ENCODE peak calls at places on chromosomes 3 and 15, in ten cellular contexts. S is hepatocyte; P is upper lobe of left lung; X is lower lobe of right lung; W is heart right ventricle; M is left lung; T is left ventricle myocardium inferior; R is endodermal cell; E is HCT116; C is CD8-positive, alpha-beta T cell. O is an unnamed sample.

GRCh38 chr3:3851621-3852323 is 52.5 kb downstream of the LRRN1 start:
- DNase-seq in S (no peak), P (no peak), X (no peak), W (no peak), M (no peak), T (no peak), R (no peak), E (no peak), C (no peak), O (no peak)

GRCh38 chr3:41002104-41002503 is 197.2 kb upstream of the CTNNB1 start:
- DNase-seq in S (no peak), P (no peak), X (no peak), W (no peak), M (no peak), T (no peak), R (no peak), E (no peak), C (no peak), O (no peak)

GRCh38 chr3:130759692-130760338 is 13.2 kb upstream of the PIK3R4 start:
- DNase-seq in S (peak; percentile 78), P (no peak), X (peak; percentile 52), W (no peak), M (no peak), T (no peak), R (peak; percentile 72), E (peak; percentile 34), C (peak; percentile 43), O (no peak)

GRCh38 chr3:122563717-122564025 is 429 bp downstream of the PARP9 start:
- DNase-seq in S (no peak), P (no peak), X (no peak), W (no peak), M (no peak), T (no peak), R (peak; percentile 66), E (no peak), C (peak; percentile 19), O (peak; percentile 22)

GRCh38 chr3:152964901-152965609 is 130.1 kb downstream of the P2RY1 start:
- DNase-seq in S (no peak), P (no peak), X (no peak), W (no peak), M (no peak), T (no peak), R (no peak), E (no peak), C (no peak), O (no peak)

GRCh38 chr15:101579766-101580165 is 72.4 kb downstream of the TM2D3 start:
- DNase-seq in S (no peak), P (no peak), X (no peak), W (no peak), M (no peak), T (no peak), R (no peak), E (no peak), C (no peak), O (no peak)

GRCh38 chr3:123347691-123348264 is 101.1 kb downstream of the ADCY5 start:
- DNase-seq in S (no peak), P (no peak), X (no peak), W (no peak), M (no peak), T (no peak), R (no peak), E (no peak), C (no peak), O (no peak)

GRCh38 chr3:169765281-169765624 is 393 bp upstream of the TERC start:
- DNase-seq in S (no peak), P (no peak), X (no peak), W (no peak), M (no peak), T (no peak), R (no peak), E (no peak), C (no peak), O (no peak)

GRCh38 chr3:147509444-147509843 is 100.3 kb downstream of the ZIC1 start:
- DNase-seq in S (no peak), P (no peak), X (no peak), W (no peak), M (no peak), T (no peak), R (no peak), E (no peak), C (no peak), O (no peak)

GRCh38 chr15:36831915-36832310 is 252.5 kb downstream of the CDIN1 start:
- DNase-seq in S (no peak), P (no peak), X (no peak), W (no peak), M (no peak), T (no peak), R (no peak), E (no peak), C (no peak), O (no peak)

GRCh38 chr3:106349191-106349881 is 480.5 kb upstream of the CBLB start:
- DNase-seq in S (no peak), P (no peak), X (no peak), W (no peak), M (no peak), T (no peak), R (no peak), E (no peak), C (no peak), O (no peak)

GRCh38 chr15:90594297-90594696 is 64.6 kb downstream of the CRTC3 start:
- DNase-seq in S (no peak), P (no peak), X (peak; percentile 91), W (peak; percentile 48), M (peak; percentile 87), T (peak; percentile 68), R (peak; percentile 54), E (no peak), C (peak; percentile 90), O (no peak)

GRCh38 chr3:147369671-147370123 is 36.6 kb downstream of the ZIC4 start:
- DNase-seq in S (no peak), P (peak; percentile 57), X (no peak), W (no peak), M (no peak), T (no peak), R (peak; percentile 78), E (no peak), C (no peak), O (no peak)

GRCh38 chr15:68431037-68431791 is 749 bp downstream of the ITGA11 start:
- DNase-seq in S (peak; percentile 40), P (peak; percentile 88), X (no peak), W (peak; percentile 64), M (peak; percentile 78), T (peak; percentile 59), R (peak; percentile 78), E (no peak), C (no peak), O (peak; percentile 55)

GRCh38 chr15:70299931-70300858 is 202.5 kb upstream of the TLE3 start:
- DNase-seq in S (peak; percentile 39), P (no peak), X (no peak), W (no peak), M (no peak), T (no peak), R (peak; percentile 70), E (no peak), C (peak; percentile 87), O (no peak)

GRCh38 chr15:60374628-60375081 is 23.1 kb downstream of the ANXA2 start:
- DNase-seq in S (peak; percentile 90), P (no peak), X (no peak), W (no peak), M (no peak), T (no peak), R (peak; percentile 81), E (peak; percentile 96), C (no peak), O (no peak)
- H3K4me1 ChIP-seq in S (peaks cover 65% of the 10 kb centered on the region), P (peaks cover 54% of the 10 kb centered on the region), X (peaks cover 69% of the 10 kb centered on the region), W (peaks cover 87% of the 10 kb centered on the region), M (peaks cover 88% of the 10 kb centered on the region), T (peaks cover 98% of the 10 kb centered on the region), R (peaks cover 26% of the 10 kb centered on the region), E (peaks cover 99% of the 10 kb centered on the region), C (no peaks in the 10 kb centered on the region), O (peaks cover 12% of the 10 kb centered on the region)

GRCh38 chr3:127658234-127658633 is 14.5 kb upstream of the ABTB1 start:
- DNase-seq in S (no peak), P (no peak), X (no peak), W (no peak), M (no peak), T (no peak), R (no peak), E (no peak), C (no peak), O (no peak)
- H3K36me3 ChIP-seq in S (no peaks in the 10 kb centered on the region), P (no peaks in the 10 kb centered on the region), X (no peaks in the 10 kb centered on the region), W (no peaks in the 10 kb centered on the region), M (no peaks in the 10 kb centered on the region), T (no peaks in the 10 kb centered on the region), R (no peaks in the 10 kb centered on the region), E (no peaks in the 10 kb centered on the region), C (no peaks in the 10 kb centered on the region), O (no peaks in the 10 kb centered on the region)

GRCh38 chr3:149134560-149134959 is 5.1 kb downstream of the HPS3 start:
- DNase-seq in S (peak; percentile 17), P (no peak), X (no peak), W (no peak), M (no peak), T (no peak), R (no peak), E (no peak), C (no peak), O (no peak)
- TF ChIP-seq CTCF in S (no peak), P (no peak), X (no peak), W (no peak), M (no peak), T (no peak), R (no peak), E (no peak), C (no peak), O (no peak)

GRCh38 chr3:188271226-188271894 is 117.4 kb downstream of the LPP start:
- DNase-seq in S (no peak), P (no peak), X (no peak), W (no peak), M (no peak), T (no peak), R (no peak), E (no peak), C (no peak), O (no peak)

GRCh38 chr3:188269040-188269439 is 115.1 kb downstream of the LPP start:
- DNase-seq in S (no peak), P (no peak), X (no peak), W (no peak), M (no peak), T (no peak), R (no peak), E (no peak), C (no peak), O (no peak)

GRCh38 chr3:188272481-188273372 is 118.8 kb downstream of the LPP start:
- DNase-seq in S (no peak), P (no peak), X (no peak), W (no peak), M (no peak), T (no peak), R (no peak), E (no peak), C (no peak), O (no peak)

GRCh38 chr3:188268336-188268735 is 114.4 kb downstream of the LPP start:
- DNase-seq in S (no peak), P (no peak), X (no peak), W (no peak), M (no peak), T (no peak), R (no peak), E (no peak), C (no peak), O (no peak)

DNA sequence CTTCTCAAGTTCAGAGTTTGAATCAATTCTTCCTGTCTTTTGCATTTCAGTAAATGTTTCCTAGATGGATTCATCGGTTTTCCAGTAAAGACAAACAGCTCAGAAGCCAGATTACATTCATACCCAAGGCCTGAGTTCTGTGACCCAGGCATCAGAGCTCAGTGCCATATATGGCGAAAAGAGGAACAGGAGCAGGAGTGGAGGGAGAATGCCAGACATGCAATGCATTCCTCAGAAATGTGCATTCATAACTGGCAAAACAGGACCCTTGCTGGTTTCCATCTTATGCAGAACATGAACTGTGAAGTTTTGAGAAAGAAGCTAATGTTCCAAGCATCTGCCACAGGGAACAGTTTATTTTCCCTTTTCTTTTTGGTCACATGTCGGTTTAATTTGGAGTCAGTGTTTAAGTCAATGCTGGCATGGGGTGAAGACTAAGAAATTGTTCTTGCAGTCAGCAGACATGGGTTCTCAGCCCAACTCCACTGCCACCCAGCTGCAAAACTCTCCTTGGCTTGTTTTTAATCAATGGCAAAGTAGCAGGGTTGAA is 116.5 kb downstream of the LPP start:
- DNase-seq in S (peak; percentile 64), P (no peak), X (no peak), W (no peak), M (no peak), T (no peak), R (no peak), E (no peak), C (no peak), O (no peak)
- H3K4me1 ChIP-seq in S (peaks cover 39% of the 10 kb centered on the region), P (peaks cover 67% of the 10 kb centered on the region), X (peaks cover 64% of the 10 kb centered on the region), W (peaks cover 92% of the 10 kb centered on the region), M (peaks cover 71% of the 10 kb centered on the region), T (peaks cover 91% of the 10 kb centered on the region), R (peaks cover 18% of the 10 kb centered on the region), E (peaks cover 64% of the 10 kb centered on the region), C (no peaks in the 10 kb centered on the region), O (peaks cover 17% of the 10 kb centered on the region)